ENCODE peak calls at places on chromosome 4, in six cellular contexts. V, L, W, Y, B and I are unnamed samples.
A peak's percentile ranks its signal among the peaks of the same experiment; 100 is the strongest.

GRCh38 chr4:77014256-77014655 is 61.5 kb downstream of the CCNI start:
- DNase-seq in B (no peak), L (no peak), V (no peak), W (no peak), Y (no peak), I (no peak)

GRCh38 chr4:89482926-89483595 is 175.5 kb upstream of the GPRIN3 start:
- DNase-seq in W (no peak), L (no peak), Y (no peak), V (no peak), B (no peak), I (no peak)

GRCh38 chr4:20255823-20256222 is 4.1 kb downstream of the SLIT2 start:
- DNase-seq in W (no peak), V (no peak), Y (no peak), L (peak; percentile 37), B (no peak), I (no peak)

GRCh38 chr4:114815760-114816159 is 217.2 kb downstream of the UGT8 start:
- DNase-seq in Y (no peak), W (no peak), L (no peak), B (no peak), V (no peak), I (no peak)

GRCh38 chr4:118034061-118034785 is at the start of gene NDST3:
- DNase-seq in L (peak; percentile 41), Y (peak; percentile 87), W (peak; percentile 31), B (no peak), V (peak; percentile 65), I (no peak)

GRCh38 chr4:154618708-154619315 is 6.4 kb upstream of the FGG start:
- DNase-seq in B (no peak), Y (peak; percentile 72), V (peak; percentile 56), L (peak; percentile 75), W (peak; percentile 30), I (peak; percentile 22)

GRCh38 chr4:68375667-68376559 is 26.0 kb upstream of the YTHDC1 start:
- DNase-seq in L (peak; percentile 72), V (peak; percentile 89), W (peak; percentile 64), B (no peak), Y (peak; percentile 55), I (peak; percentile 30)

GRCh38 chr4:150569384-150569987 is 12.5 kb upstream of the MAB21L2 start:
- DNase-seq in B (no peak), Y (no peak), L (peak; percentile 82), W (peak; percentile 79), V (no peak), I (no peak)

GRCh38 chr4:38075370-38076152 is 115.4 kb downstream of the PTTG2 start:
- DNase-seq in L (peak; percentile 78), W (peak; percentile 43), Y (no peak), V (peak; percentile 45), B (no peak), I (no peak)

GRCh38 chr4:89296399-89296798 is 11.2 kb downstream of the GPRIN3 start:
- DNase-seq in L (no peak), B (no peak), Y (no peak), W (no peak), V (peak; percentile 36), I (no peak)

GRCh38 chr4:153261922-153262321 is 57.7 kb downstream of the TRIM2 start:
- DNase-seq in L (no peak), V (no peak), W (no peak), B (no peak), Y (no peak), I (no peak)

GRCh38 chr4:46648088-46648744 is 258.3 kb upstream of the GABRA2 start:
- DNase-seq in V (peak; percentile 76), Y (peak; percentile 35), W (peak; percentile 64), B (no peak), L (peak; percentile 42), I (peak; percentile 8)

GRCh38 chr4:179128299-179128698 is 1686.1 kb upstream of the AGA start:
- DNase-seq in W (no peak), B (no peak), V (no peak), L (no peak), Y (no peak), I (no peak)

GRCh38 chr4:103046416-103047290 is 27.1 kb upstream of the SLC9B1 start:
- DNase-seq in B (no peak), V (peak; percentile 56), W (peak; percentile 46), Y (peak; percentile 63), L (peak; percentile 67), I (peak; percentile 13)

GRCh38 chr4:93605163-93605562 is 223.4 kb upstream of the ATOH1 start:
- DNase-seq in W (no peak), Y (no peak), V (no peak), L (no peak), B (no peak), I (no peak)

GRCh38 chr4:46894841-46895240 is 14.2 kb downstream of the COX7B2 start:
- DNase-seq in L (no peak), B (no peak), Y (no peak), W (no peak), V (no peak), I (no peak)

GRCh38 chr4:151329217-151330007 is 4.0 kb upstream of the SH3D19 start:
- DNase-seq in Y (no peak), L (peak; percentile 44), W (peak; percentile 40), B (no peak), V (no peak), I (no peak)

GRCh38 chr4:168955674-168956073 is 54.4 kb downstream of the CBR4 start:
- DNase-seq in Y (no peak), B (no peak), L (peak; percentile 32), W (no peak), V (no peak), I (no peak)

GRCh38 chr4:151744614-151745013 is 16.2 kb downstream of the GATB start:
- DNase-seq in Y (no peak), L (peak; percentile 96), W (peak; percentile 97), B (no peak), V (peak; percentile 8), I (no peak)

GRCh38 chr4:114417214-114417613 is 181.4 kb upstream of the UGT8 start:
- DNase-seq in W (no peak), B (no peak), Y (no peak), L (no peak), V (no peak), I (no peak)

GRCh38 chr4:83128235-83128929 is 13.9 kb upstream of the PLAC8 start:
- DNase-seq in L (peak; percentile 92), Y (no peak), B (no peak), V (no peak), W (peak; percentile 90), I (no peak)

GRCh38 chr4:78661086-78661690 is 109.6 kb downstream of the ANXA3 start:
- DNase-seq in B (no peak), W (no peak), L (peak; percentile 38), Y (no peak), V (no peak), I (no peak)

GRCh38 chr4:78662661-78663060 is 111.1 kb downstream of the ANXA3 start:
- DNase-seq in B (no peak), L (no peak), V (no peak), W (no peak), Y (no peak), I (no peak)

GRCh38 chr4:78660559-78660958 is 109.0 kb downstream of the ANXA3 start:
- DNase-seq in B (no peak), Y (no peak), L (peak; percentile 47), V (no peak), W (no peak), I (no peak)

GRCh38 chr4:78659665-78660064 is 108.1 kb downstream of the ANXA3 start:
- DNase-seq in Y (no peak), B (no peak), L (no peak), W (no peak), V (no peak), I (no peak)

GRCh38 chr4:78661923-78662521 is 110.5 kb downstream of the ANXA3 start:
- DNase-seq in B (no peak), Y (no peak), V (peak; percentile 40), W (peak; percentile 33), L (peak; percentile 88), I (no peak)
- H3K4me3 ChIP-seq in B (no peak overlapping the region), Y (no peak overlapping the region), V (no peak overlapping the region), W (no peak overlapping the region), L (no peak overlapping the region), I (no peak overlapping the region)

DNA sequence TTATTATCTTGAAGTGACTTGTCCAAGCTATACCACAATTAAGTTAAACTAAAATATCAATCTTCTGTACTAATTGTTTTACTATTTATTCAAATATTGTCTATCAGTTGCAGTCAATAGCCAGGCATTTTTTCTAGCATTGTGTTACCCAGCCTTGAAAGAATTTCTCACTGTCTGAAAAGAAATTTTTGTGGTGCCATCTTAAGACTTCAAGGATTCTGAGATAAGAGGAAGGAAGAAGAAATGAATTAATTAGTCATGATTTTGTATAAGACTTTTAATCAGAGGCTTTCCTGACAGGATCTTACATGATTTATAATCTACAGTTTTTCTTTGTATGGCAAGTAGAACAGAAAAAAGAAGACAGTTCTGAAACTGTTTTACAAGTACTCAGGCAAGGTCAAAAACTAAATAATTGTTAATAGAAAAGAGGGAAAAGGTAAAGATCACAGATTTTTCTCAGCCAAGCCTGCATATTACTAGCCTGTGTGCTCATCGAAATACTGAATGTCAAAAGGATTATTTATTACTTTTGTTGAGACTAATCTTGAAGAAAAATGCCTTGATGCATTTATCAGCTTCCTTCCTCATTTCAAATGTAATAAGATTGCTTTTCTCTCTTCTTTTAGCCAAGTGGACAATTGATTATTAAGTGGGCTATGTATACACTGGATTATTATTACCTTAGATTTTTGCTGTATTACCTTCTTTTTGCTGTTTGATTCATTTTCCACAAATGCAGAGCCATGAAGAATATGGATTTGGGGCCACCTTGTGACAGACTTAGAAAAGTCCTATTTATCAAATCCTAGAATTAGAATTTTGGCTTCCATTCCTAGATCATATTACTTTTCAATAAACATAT is 53.8 kb downstream of the CXCL1 start:
- DNase-seq in V (peak; percentile 31), Y (no peak), B (no peak), W (peak; percentile 59), L (peak; percentile 92), I (no peak)
- TF ChIP-seq CTCF in V (peak; percentile 34), Y (peak; percentile 45), B (no peak), W (peak; percentile 61), L (peak; percentile 35), I (no peak)

DNA sequence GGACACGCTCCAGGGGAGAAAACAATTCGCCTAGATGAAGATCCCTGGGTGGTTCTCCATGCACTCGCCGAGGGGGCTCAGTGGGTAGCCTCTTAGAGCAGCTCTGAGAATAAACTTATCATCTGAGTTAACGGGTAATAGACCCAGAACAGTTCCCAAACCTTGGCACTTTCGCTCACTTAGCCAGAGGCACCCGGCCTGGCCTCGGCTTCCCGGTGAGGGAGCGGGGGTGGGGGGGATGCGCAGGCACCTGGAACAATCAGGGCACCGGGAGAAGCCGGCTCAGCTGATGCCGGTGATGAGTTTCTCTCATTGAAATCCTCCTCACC is 405 bp upstream of the ZAR1 start:
- DNase-seq in Y (no peak), W (no peak), B (no peak), V (no peak), L (no peak), I (no peak)
- H3K4me3 ChIP-seq in Y (peak overlapping the region; percentile 23), W (no peak overlapping the region), B (peak overlapping the region; percentile 58), V (no peak overlapping the region), L (peak overlapping the region; percentile 19), I (peak overlapping the region; percentile 9)

GRCh38 chr4:6773616-6774540 is 8.6 kb upstream of the KIAA0232 start:
- DNase-seq in V (no peak), W (no peak), B (no peak), Y (no peak), L (no peak), I (no peak)

GRCh38 chr4:6773106-6773505 is 9.4 kb upstream of the KIAA0232 start:
- DNase-seq in L (no peak), W (peak; percentile 15), V (no peak), Y (no peak), B (no peak), I (no peak)

GRCh38 chr4:6776920-6777635 is 5.4 kb upstream of the KIAA0232 start:
- DNase-seq in B (no peak), V (no peak), Y (no peak), L (no peak), W (no peak), I (no peak)

GRCh38 chr4:6777636-6778281 is 4.8 kb upstream of the KIAA0232 start:
- DNase-seq in Y (no peak), B (no peak), L (no peak), V (no peak), W (no peak), I (peak; percentile 36)

GRCh38 chr4:6775746-6776145 is 6.8 kb upstream of the KIAA0232 start:
- DNase-seq in Y (no peak), V (no peak), W (no peak), B (no peak), L (no peak), I (no peak)
- TF ChIP-seq CTCF in Y (no peak), V (no peak), W (no peak), B (no peak), L (no peak), I (no peak)